ENCODE peak calls at places on chromosomes 2 and 18, in six cellular contexts. Y is HS-5; J is NCI-H510A; K is stimulated activated CD4-positive, alpha-beta T cell treated with anti-CD3 and anti-CD28 coated beads, Interleukin-2, amount 100 ng/mL, for 48 hours; L is effector memory CD8-positive, alpha-beta T cell; R is stimulated activated CD8-positive, alpha-beta memory T cell treated with anti-CD3 and anti-CD28 coated beads, Interleukin-4, amount 100 ng/mL, for 1 hour. M is an unnamed sample.
A peak's percentile ranks its signal among the peaks of the same experiment; 100 is the strongest.

GRCh38 chr2:5695641-5696350 is 3.6 kb downstream of the SOX11 start:
- DNase-seq in R (no peak), J (peak; percentile 28), L (no peak), K (no peak), Y (no peak), M (no peak)

GRCh38 chr18:74288041-74288440 is 3.7 kb downstream of the CYB5A start:
- DNase-seq in K (no peak), L (no peak), Y (no peak), R (no peak), J (no peak), M (no peak)

GRCh38 chr2:183029219-183029618 is 9.0 kb downstream of the NCKAP1 start:
- DNase-seq in L (no peak), J (no peak), R (no peak), K (no peak), Y (no peak), M (no peak)

GRCh38 chr18:64707052-64707451 is 558.2 kb upstream of the LINC00305 start:
- DNase-seq in R (no peak), K (no peak), J (no peak), L (no peak), Y (no peak), M (no peak)

GRCh38 chr2:18378020-18378653 is 182.3 kb downstream of the RDH14 start:
- DNase-seq in L (peak; percentile 10), K (no peak), R (no peak), J (no peak), Y (no peak), M (no peak)

GRCh38 chr2:133377599-133377998 is 190.7 kb downstream of the NCKAP5 start:
- DNase-seq in L (no peak), Y (no peak), J (no peak), R (no peak), K (no peak), M (no peak)

GRCh38 chr2:202032841-202033316 is 776 bp upstream of the FZD7 start:
- DNase-seq in J (no peak), L (peak; percentile 21), R (no peak), K (no peak), Y (no peak), M (no peak)

GRCh38 chr2:200455958-200456421 is 53.9 kb downstream of the KCTD18 start:
- DNase-seq in K (no peak), J (no peak), Y (no peak), L (no peak), R (no peak), M (peak; percentile 62)

GRCh38 chr18:52874774-52875173 is 534.8 kb downstream of the DCC start:
- DNase-seq in Y (no peak), J (no peak), L (no peak), K (no peak), R (no peak), M (no peak)

GRCh38 chr18:38241736-38242135 is 676.1 kb upstream of the CELF4 start:
- DNase-seq in J (no peak), Y (peak; percentile 9), K (no peak), R (no peak), L (no peak), M (peak; percentile 69)

GRCh38 chr2:47198985-47199451 is 43.9 kb upstream of the STPG4 start:
- DNase-seq in J (no peak), K (no peak), Y (peak; percentile 93), R (no peak), L (no peak), M (peak; percentile 74)

GRCh38 chr2:39837856-39838453 is 58.9 kb upstream of the THUMPD2 start:
- DNase-seq in L (no peak), Y (no peak), R (no peak), K (no peak), J (peak; percentile 36), M (no peak)

GRCh38 chr2:144452169-144453038 is 67.5 kb downstream of the ZEB2 start:
- DNase-seq in J (peak; percentile 14), L (no peak), R (no peak), K (no peak), Y (no peak), M (no peak)

GRCh38 chr2:219418570-219419189 is 503 bp downstream of the DES start:
- DNase-seq in K (no peak), Y (no peak), R (no peak), J (no peak), L (no peak), M (no peak)

GRCh38 chr2:204177977-204178522 is 241.5 kb downstream of the ICOS start:
- DNase-seq in K (peak; percentile 74), J (no peak), Y (no peak), R (peak; percentile 16), L (peak; percentile 41), M (no peak)

GRCh38 chr18:76405761-76406356 is 89.2 kb downstream of the ZNF516 start:
- DNase-seq in Y (no peak), L (peak; percentile 36), R (peak; percentile 48), J (no peak), K (peak; percentile 69), M (no peak)

GRCh38 chr2:149703281-149703680 is 115.7 kb upstream of the MMADHC start:
- DNase-seq in J (no peak), R (no peak), L (no peak), K (no peak), Y (peak; percentile 26), M (no peak)

GRCh38 chr18:56086786-56087185 is 498.8 kb upstream of the TCF4 start:
- DNase-seq in R (no peak), K (no peak), Y (no peak), J (no peak), L (no peak), M (no peak)

GRCh38 chr18:46271488-46271887 is 167.3 kb downstream of the HAUS1 start:
- DNase-seq in R (no peak), Y (no peak), L (no peak), K (no peak), J (no peak), M (no peak)

GRCh38 chr2:149421791-149422190 is 91.4 kb downstream of the LYPD6 start:
- DNase-seq in K (no peak), J (no peak), L (no peak), Y (no peak), R (no peak), M (no peak)

GRCh38 chr2:196959291-196959690 is 32.8 kb upstream of the PGAP1 start:
- DNase-seq in R (no peak), Y (no peak), K (no peak), J (no peak), L (no peak), M (no peak)

GRCh38 chr2:207767461-207768167 is 2.1 kb downstream of the FZD5 start:
- DNase-seq in K (no peak), L (no peak), R (no peak), Y (no peak), J (no peak), M (no peak)

M was measured in retinal pigment epithelial cell.